ENCODE peak calls at places on chromosomes 4 and X, in five cellular contexts. J is IMR-90, S is H1, G is H9, U is trophoblast cell. M is an unnamed sample.

GRCh38 chrX:30865020-30865419 is 24.0 kb downstream of the TAB3 start:
- DNase-seq in J (no peak), U (peak; percentile 9), G (peak; percentile 41), S (no peak), M (no peak)

GRCh38 chr4:151266542-151266941 is 10.4 kb upstream of the PRSS48 start:
- DNase-seq in U (peak; percentile 18), J (peak; percentile 50), G (no peak), S (no peak), M (no peak)

GRCh38 chr4:101366331-101366730 is 19.0 kb upstream of the PPP3CA start:
- DNase-seq in J (peak; percentile 54), G (no peak), S (no peak), U (no peak), M (no peak)

GRCh38 chrX:68196939-68197791 is 236.1 kb downstream of the OPHN1 start:
- DNase-seq in S (no peak), U (peak; percentile 8), G (peak; percentile 37), J (peak; percentile 57), M (peak; percentile 35)

GRCh38 chrX:22300130-22300529 is 27.4 kb downstream of the CBLL2 start:
- DNase-seq in U (no peak), S (no peak), J (peak; percentile 67), G (no peak), M (no peak)

GRCh38 chr4:54872246-54872645 is 214.5 kb downstream of the KIT start:
- DNase-seq in U (no peak), S (no peak), J (peak; percentile 35), G (no peak), M (no peak)

GRCh38 chr4:14749910-14750309 is 252.4 kb upstream of the CPEB2 start:
- DNase-seq in G (peak; percentile 46), J (no peak), U (no peak), S (no peak), M (no peak)

GRCh38 chr4:73407227-73407673 is 3.2 kb downstream of the ALB start:
- DNase-seq in J (no peak), G (no peak), S (no peak), U (no peak), M (no peak)

GRCh38 chr4:242121-242848 is 63.0 kb downstream of the ZNF732 start:
- DNase-seq in S (peak; percentile 58), J (peak; percentile 13), G (peak; percentile 43), U (peak; percentile 76), M (no peak)

GRCh38 chr4:67452100-67452887 is 93.0 kb downstream of the CENPC start:
- DNase-seq in U (no peak), S (no peak), J (peak; percentile 4), G (no peak), M (no peak)

GRCh38 chr4:123505457-123506310 is 109.1 kb downstream of the SPRY1 start:
- DNase-seq in G (peak; percentile 98), S (peak; percentile 96), J (peak; percentile 61), U (no peak), M (peak; percentile 82)

GRCh38 chrX:45133465-45133864 is 67.2 kb downstream of the DIPK2B start:
- DNase-seq in J (no peak), S (no peak), G (no peak), U (no peak), M (no peak)

GRCh38 chrX:53319614-53320542 is 38.5 kb upstream of the IQSEC2 start:
- DNase-seq in U (no peak), S (no peak), G (no peak), J (no peak), M (no peak)

GRCh38 chrX:149762696-149763614 is 10.9 kb upstream of the HSFX1 start:
- DNase-seq in S (no peak), U (no peak), G (no peak), J (no peak), M (no peak)

GRCh38 chrX:10286195-10286594 is 129.4 kb downstream of the CLCN4 start:
- DNase-seq in G (no peak), S (no peak), J (no peak), U (no peak), M (no peak)

DNA sequence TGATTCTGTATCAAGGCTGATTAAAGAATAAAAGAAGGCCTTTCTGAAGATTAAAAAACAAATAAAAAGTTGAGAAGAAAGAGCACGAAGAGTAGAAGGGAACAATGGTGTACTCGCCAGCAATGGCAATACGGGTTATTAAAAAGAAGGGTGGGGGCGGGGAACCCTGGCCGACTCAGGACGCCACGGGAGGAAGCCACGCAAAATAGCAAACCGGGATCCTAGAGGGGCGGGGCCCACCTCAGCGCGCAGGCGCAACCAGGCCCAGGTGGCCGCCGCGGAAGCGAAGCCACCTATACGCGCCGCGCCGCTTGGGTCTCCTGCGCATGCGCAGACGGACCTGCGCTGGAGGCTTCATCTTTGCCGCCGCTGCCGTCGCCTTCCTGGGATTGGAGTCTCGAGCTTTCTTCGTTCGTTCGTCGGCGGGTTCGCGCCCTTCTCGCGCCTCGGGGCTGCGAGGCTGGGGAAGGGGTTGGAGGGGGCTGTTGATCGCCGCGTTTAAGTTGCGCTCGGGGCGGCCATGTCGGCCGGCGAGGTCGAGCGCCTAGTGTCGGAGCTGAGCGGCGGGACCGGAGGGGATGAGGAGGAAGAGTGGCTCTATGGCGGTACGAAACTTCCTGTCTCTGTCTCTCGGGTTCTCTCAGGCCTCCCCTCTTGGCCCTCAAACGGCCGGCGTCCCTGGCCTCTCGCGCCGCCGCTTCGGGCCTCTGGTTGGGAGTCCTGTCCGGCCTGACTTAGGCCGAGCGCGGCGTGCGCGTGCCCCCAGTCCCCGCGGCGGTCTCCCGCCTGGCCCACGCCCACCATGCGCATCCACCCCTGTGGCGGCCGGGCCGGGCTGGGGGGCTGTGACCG is at the start of gene FIP1L1:
- DNase-seq in U (peak; percentile 96), S (peak; percentile 61), J (peak; percentile 87), G (peak; percentile 91), M (peak; percentile 92)
- H3K14ac ChIP-seq in U (peak within 1 kb of the TSS; percentile 78), S (no peak within 1 kb of the TSS), J (peak within 1 kb of the TSS; percentile 95), G (peak within 1 kb of the TSS; percentile 89), M (peak within 1 kb of the TSS; percentile 99)

GRCh38 chr4:38499101-38499500 is 164.9 kb upstream of the KLF3 start:
- DNase-seq in G (no peak), S (no peak), J (no peak), U (no peak), M (no peak)

GRCh38 chr4:38491854-38492478 is 172.0 kb upstream of the KLF3 start:
- DNase-seq in S (no peak), U (no peak), G (no peak), J (no peak), M (no peak)

GRCh38 chr4:38490753-38491446 is 173.1 kb upstream of the KLF3 start:
- DNase-seq in U (no peak), S (no peak), G (no peak), J (no peak), M (no peak)

GRCh38 chr4:38493068-38493467 is 170.9 kb upstream of the KLF3 start:
- DNase-seq in S (no peak), G (no peak), J (no peak), U (no peak), M (no peak)

GRCh38 chr4:38495481-38495880 is 168.5 kb upstream of the KLF3 start:
- DNase-seq in S (no peak), G (peak; percentile 41), U (no peak), J (no peak), M (peak; percentile 57)
- H2BK120ac ChIP-seq in S (no peak overlapping the region), G (no peak overlapping the region), U (no peak overlapping the region), J (no peak overlapping the region), M (no peak overlapping the region)

GRCh38 chr4:2818351-2818939 is 25.2 kb upstream of the ADD1 start:
- DNase-seq in S (no peak), G (peak; percentile 47), U (no peak), J (no peak), M (no peak)
- H3K14ac ChIP-seq in S (no peak overlapping the region), G (peak overlapping the region; percentile 93), U (peak overlapping the region; percentile 88), J (peak overlapping the region; percentile 64), M (peak overlapping the region; percentile 3)

DNA sequence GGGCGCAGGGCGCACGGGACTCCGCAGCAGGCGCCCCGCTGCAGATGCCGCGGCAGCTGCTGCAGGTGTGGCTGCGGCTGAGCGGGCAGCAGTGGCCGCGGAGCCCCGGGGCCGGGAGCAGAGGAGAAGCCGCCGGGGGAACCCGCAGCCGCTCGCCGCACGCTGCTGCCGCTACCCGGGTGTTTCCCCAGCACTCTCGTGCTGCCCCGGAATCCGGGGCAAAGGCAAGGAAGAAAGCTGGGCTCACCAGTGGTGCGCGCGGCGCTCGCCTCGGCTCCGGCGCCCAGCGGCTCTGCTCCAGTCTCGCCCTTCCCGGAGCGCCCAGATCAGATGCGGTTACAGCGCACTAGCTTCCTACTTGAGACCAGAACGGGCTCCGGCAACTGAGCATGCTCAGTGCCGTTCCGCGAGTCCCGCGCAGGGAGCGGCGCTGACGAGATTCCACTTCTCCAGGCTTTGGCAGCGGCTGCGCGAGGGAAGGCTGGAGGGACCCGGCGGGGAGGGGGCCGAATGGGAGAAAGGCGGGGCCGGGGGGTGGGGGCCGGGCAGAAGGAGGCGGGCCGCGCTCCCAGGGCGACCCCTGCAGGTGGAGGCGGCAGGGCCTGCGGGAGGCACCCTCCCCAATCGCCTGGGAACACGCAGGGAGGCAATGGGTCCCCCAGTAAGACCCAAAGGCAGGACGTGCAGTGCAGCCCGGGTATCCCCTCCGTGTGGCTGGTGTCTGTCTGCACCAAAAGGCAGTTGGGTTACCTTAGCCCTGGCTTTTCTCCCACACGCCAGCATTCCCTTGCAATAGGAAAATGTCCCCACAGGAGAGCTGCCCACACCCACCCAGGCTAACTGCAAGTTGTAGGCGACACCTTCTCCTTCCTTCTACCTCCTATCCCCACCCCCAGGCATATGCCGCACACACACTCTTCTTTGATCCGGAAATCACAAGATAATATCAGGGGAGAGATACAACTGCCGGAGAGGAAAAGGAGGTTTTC is at the start of gene APBB2:
- DNase-seq in J (peak; percentile 97), G (peak; percentile 97), U (peak; percentile 97), S (peak; percentile 95), M (peak; percentile 97)
- H2BK120ac ChIP-seq in J (peak within 1 kb of the TSS; percentile 81), G (no peak within 1 kb of the TSS), U (peak within 1 kb of the TSS; percentile 92), S (no peak within 1 kb of the TSS), M (no peak within 1 kb of the TSS)

GRCh38 chr4:102826105-102826889 is 1.1 kb downstream of the UBE2D3 start:
- DNase-seq in U (no peak), G (no peak), J (no peak), S (no peak), M (no peak)
- H3K14ac ChIP-seq in U (peak overlapping the region; percentile 97), G (peak overlapping the region; percentile 99), J (peak overlapping the region; percentile 85), S (no peak overlapping the region), M (peak overlapping the region; percentile 89)

M was measured in neuronal stem cell.